ENCODE peak calls at places on chromosomes 7 and 10, in six cellular contexts. F is cardiac fibroblast, U is MM.1S, D is lower leg skin, C is foreskin fibroblast, Q is pancreas. P is an unnamed sample.

GRCh38 chr10:78861456-78862327 is 207.1 kb upstream of the ZMIZ1 start:
- DNase-seq in U (no peak), Q (no peak), C (no peak), D (no peak), F (no peak), P (no peak)

GRCh38 chr7:1855396-1856160 is 185.5 kb downstream of the ELFN1 start:
- DNase-seq in F (no peak), Q (no peak), D (no peak), U (no peak), C (no peak), P (no peak)

GRCh38 chr7:91443862-91444261 is 179.6 kb downstream of the FZD1 start:
- DNase-seq in U (no peak), D (no peak), Q (no peak), C (no peak), F (no peak), P (no peak)

GRCh38 chr10:68135362-68135761 is 26.1 kb downstream of the MYPN start:
- DNase-seq in Q (no peak), F (peak; percentile 73), D (no peak), U (no peak), C (peak; percentile 57), P (no peak)

GRCh38 chr7:55641273-55641691 is 69.0 kb upstream of the VOPP1 start:
- DNase-seq in Q (peak; percentile 57), U (peak; percentile 62), C (peak; percentile 49), D (peak; percentile 32), F (peak; percentile 84), P (peak; percentile 53)

GRCh38 chr10:112912441-112912911 is 37.6 kb upstream of the TCF7L2 start:
- DNase-seq in D (no peak), F (peak; percentile 73), C (no peak), Q (no peak), U (no peak), P (no peak)

GRCh38 chr7:64882341-64883112 is 20.5 kb upstream of the ZNF273 start:
- DNase-seq in D (peak; percentile 54), U (no peak), F (peak; percentile 48), Q (peak; percentile 52), C (no peak), P (no peak)

GRCh38 chr10:89213191-89213808 is 6.2 kb upstream of the CH25H start:
- DNase-seq in F (peak; percentile 70), D (no peak), U (peak; percentile 32), C (peak; percentile 48), Q (no peak), P (peak; percentile 42)

GRCh38 chr7:151408839-151409554 is 841 bp downstream of the WDR86 start:
- DNase-seq in D (no peak), F (no peak), Q (no peak), U (peak; percentile 45), C (no peak), P (no peak)

GRCh38 chr7:21867816-21868646 is 77.7 kb downstream of the CDCA7L start:
- DNase-seq in C (no peak), Q (no peak), U (no peak), D (no peak), F (no peak), P (no peak)

GRCh38 chr7:25735674-25736242 is 416.2 kb upstream of the NFE2L3 start:
- DNase-seq in Q (no peak), F (no peak), C (no peak), U (no peak), D (no peak), P (no peak)

GRCh38 chr7:101465576-101466196 is 103.0 kb downstream of the COL26A1 start:
- DNase-seq in U (no peak), D (no peak), F (no peak), C (no peak), Q (no peak), P (no peak)

GRCh38 chr7:92830532-92831110 is 5.8 kb downstream of the CDK6 start:
- DNase-seq in U (no peak), D (no peak), F (no peak), Q (no peak), C (no peak), P (no peak)

GRCh38 chr10:11108356-11108755 is 90.7 kb downstream of the CELF2 start:
- DNase-seq in Q (no peak), F (no peak), C (no peak), D (no peak), U (no peak), P (no peak)

GRCh38 chr10:89513206-89513605 is 22.2 kb downstream of the SLC16A12 start:
- DNase-seq in D (no peak), Q (no peak), U (no peak), F (no peak), C (no peak), P (no peak)

GRCh38 chr7:22945584-22945983 is 68.3 kb downstream of the HYCC1 start:
- DNase-seq in C (no peak), Q (no peak), U (no peak), D (no peak), F (peak; percentile 52), P (no peak)

GRCh38 chr10:20970044-20970443 is 72.9 kb upstream of the NEBL start:
- DNase-seq in C (peak; percentile 89), U (no peak), D (no peak), Q (no peak), F (peak; percentile 88), P (no peak)

GRCh38 chr10:35928760-35929159 is 286.7 kb upstream of the FZD8 start:
- DNase-seq in F (no peak), Q (no peak), D (no peak), U (no peak), C (no peak), P (no peak)

GRCh38 chr7:54545241-54545563 is 3.0 kb downstream of the VSTM2A start:
- DNase-seq in U (no peak), C (no peak), F (no peak), Q (no peak), D (no peak), P (no peak)

GRCh38 chr7:54546986-54547314 is 4.8 kb downstream of the VSTM2A start:
- DNase-seq in D (no peak), F (no peak), U (no peak), Q (no peak), C (no peak), P (no peak)

GRCh38 chr7:54544356-54545240 is 2.4 kb downstream of the VSTM2A start:
- DNase-seq in C (no peak), F (no peak), D (no peak), U (no peak), Q (no peak), P (no peak)

GRCh38 chr7:54542920-54543539 is 855 bp downstream of the VSTM2A start:
- DNase-seq in U (peak; percentile 13), D (no peak), C (no peak), F (peak; percentile 18), Q (no peak), P (no peak)

GRCh38 chr7:54546081-54546985 is 4.2 kb downstream of the VSTM2A start:
- DNase-seq in F (no peak), D (no peak), U (peak; percentile 77), C (no peak), Q (no peak), P (no peak)
- TF ChIP-seq CTCF in F (peak; percentile 2), D (no peak), U (peak; percentile 48), C (no peak), Q (no peak), P (no peak)

DNA sequence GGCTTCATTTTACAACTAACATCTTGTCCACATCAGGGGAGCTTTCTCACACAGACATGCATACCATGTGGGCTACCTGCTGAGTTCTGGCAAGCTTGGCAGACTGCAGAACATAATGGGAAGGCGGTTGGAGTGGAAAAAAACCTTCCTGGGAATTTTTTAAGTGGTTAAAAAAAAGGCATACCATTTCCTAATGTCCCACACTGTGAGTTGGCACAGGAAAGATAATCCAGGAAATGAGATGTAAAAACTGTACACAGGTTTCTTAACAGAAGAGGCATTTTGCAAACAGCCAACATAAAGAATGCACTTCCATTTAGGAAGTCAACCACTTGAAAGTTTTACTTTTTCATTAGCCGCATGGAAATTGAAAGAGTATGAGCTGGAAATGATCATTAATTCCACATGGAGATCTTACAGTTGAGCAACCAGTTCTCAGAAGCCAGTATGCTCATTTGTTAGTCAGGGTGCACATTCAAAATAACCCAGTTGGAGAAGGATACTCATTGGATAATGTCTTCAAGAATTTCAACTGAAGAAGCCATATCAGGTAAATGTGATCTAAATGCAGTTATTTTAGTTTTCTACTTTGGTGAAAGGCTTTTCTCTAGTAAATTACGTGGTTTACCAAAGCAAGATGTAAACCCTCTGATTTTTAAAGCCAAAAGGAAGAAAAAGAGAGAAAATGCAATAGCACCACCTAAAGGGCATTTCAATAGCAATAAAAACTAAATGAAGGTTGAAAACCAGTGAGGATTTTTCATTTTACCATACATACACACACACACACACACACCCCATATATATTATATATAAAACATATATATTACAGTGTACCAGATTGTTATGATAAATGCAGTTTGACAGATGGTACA is 194.0 kb downstream of the TAX1BP1 start:
- DNase-seq in U (no peak), D (no peak), F (peak; percentile 21), C (peak; percentile 67), Q (no peak), P (no peak)
- TF ChIP-seq CTCF in U (peak; percentile 30), D (no peak), F (peak; percentile 18), C (peak; percentile 13), Q (no peak), P (peak; percentile 16)

DNA sequence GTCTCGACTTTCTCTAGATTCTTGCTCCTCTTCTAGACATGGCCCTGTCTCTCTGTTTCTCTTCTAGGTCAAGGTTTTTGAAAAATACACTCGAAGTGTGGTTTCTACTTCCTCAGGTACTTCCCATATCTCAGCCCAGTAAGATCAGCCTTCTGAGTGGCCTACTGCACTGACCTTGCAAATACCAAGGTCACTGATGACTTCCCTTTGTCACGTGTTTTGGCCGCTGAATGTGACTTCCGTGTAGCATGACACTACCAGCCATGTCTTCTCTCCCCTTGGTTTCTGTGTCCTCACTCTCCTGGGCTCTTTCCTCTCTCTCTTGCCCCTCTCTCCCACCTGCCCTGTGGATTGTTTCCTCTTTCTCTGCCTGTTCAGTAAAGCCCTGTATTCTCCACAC is 7.9 kb upstream of the WIPF3 start:
- DNase-seq in C (no peak), D (no peak), F (no peak), U (peak; percentile 84), Q (no peak), P (no peak)
- TF ChIP-seq CTCF in C (no peak), D (no peak), F (no peak), U (no peak), Q (no peak), P (no peak)

GRCh38 chr10:124565565-124566221 is 104.1 kb downstream of the LHPP start:
- DNase-seq in C (no peak), U (no peak), Q (peak; percentile 88), F (peak; percentile 41), D (no peak), P (peak; percentile 66)
- TF ChIP-seq CTCF in C (peak; percentile 19), U (peak; percentile 19), Q (peak; percentile 33), F (peak; percentile 55), D (no peak), P (peak; percentile 34)

P was measured in GM10248.